ENCODE peak calls at places on chromosome 17, in five cellular contexts. D, L, N, P and K are unnamed samples.

GRCh38 chr17:17420561-17421269 is 56.1 kb upstream of the MED9 start:
- DNase-seq in D (no peak), L (no peak), N (no peak), P (no peak), K (no peak)

GRCh38 chr17:78644259-78644658 is 67.1 kb upstream of the DNAH17 start:
- DNase-seq in D (no peak), L (no peak), N (no peak), P (no peak), K (no peak)

GRCh38 chr17:35640977-35641526 is 53.9 kb downstream of the AP2B1 start:
- DNase-seq in D (no peak), L (no peak), N (no peak), P (no peak), K (no peak)

GRCh38 chr17:40481106-40481505 is 20.3 kb downstream of the TNS4 start:
- DNase-seq in D (no peak), L (no peak), N (no peak), P (no peak), K (no peak)

GRCh38 chr17:74199306-74200092 is 4.0 kb upstream of the RPL38 start:
- DNase-seq in D (peak), L (peak), N (no peak), P (peak), K (peak)

GRCh38 chr17:67520282-67520906 is 143.3 kb downstream of the PITPNC1 start:
- DNase-seq in D (no peak), L (no peak), N (no peak), P (no peak), K (no peak)

GRCh38 chr17:38460716-38461650 is 32.7 kb downstream of the ARHGAP23 start:
- DNase-seq in D (no peak), L (no peak), N (no peak), P (no peak), K (no peak)

GRCh38 chr17:48236681-48237134 is 129.1 kb downstream of the SNX11 start:
- DNase-seq in D (no peak), L (no peak), N (no peak), P (no peak), K (no peak)

GRCh38 chr17:43434902-43435319 is 36.1 kb downstream of the ARL4D start:
- DNase-seq in D (no peak), L (no peak), N (no peak), P (no peak), K (no peak)

GRCh38 chr17:51184124-51184523 is 17.9 kb downstream of the NME2 start:
- DNase-seq in D (no peak), L (no peak), N (no peak), P (no peak), K (no peak)

GRCh38 chr17:55294042-55294751 is 29.4 kb downstream of the HLF start:
- DNase-seq in D (no peak), L (no peak), N (no peak), P (no peak), K (no peak)

GRCh38 chr17:45087496-45087975 is 26.4 kb downstream of the NMT1 start:
- DNase-seq in D (no peak), L (no peak), N (no peak), P (no peak), K (no peak)

GRCh38 chr17:80384078-80384960 is 30.6 kb upstream of the ENDOV start:
- DNase-seq in D (no peak), L (no peak), N (no peak), P (no peak), K (no peak)

GRCh38 chr17:80822700-80823410 is 168.8 kb upstream of the CHMP6 start:
- DNase-seq in D (no peak), L (no peak), N (no peak), P (no peak), K (no peak)

GRCh38 chr17:77817953-77818352 is 140.6 kb upstream of the TNRC6C start:
- DNase-seq in D (no peak), L (no peak), N (no peak), P (no peak), K (no peak)

GRCh38 chr17:40534431-40535189 is 30.7 kb downstream of the CCR7 start:
- DNase-seq in D (peak), L (no peak), N (no peak), P (no peak), K (no peak)

GRCh38 chr17:82031303-82031884 is at the start of gene RAC3:
- DNase-seq in D (peak), L (peak), N (no peak), P (no peak), K (peak)

GRCh38 chr17:18033442-18034099 is 5.4 kb downstream of the ATPAF2 start:
- DNase-seq in D (peak), L (peak), N (peak), P (peak), K (peak)

GRCh38 chr17:7982171-7982570 is 20.2 kb upstream of the GUCY2D start:
- DNase-seq in D (no peak), L (no peak), N (no peak), P (no peak), K (no peak)

GRCh38 chr17:78779848-78780247 is 2.2 kb downstream of the CYTH1 start:
- DNase-seq in D (no peak), L (no peak), N (no peak), P (peak), K (no peak)

GRCh38 chr17:30956764-30957374 is 14.0 kb upstream of the RNF135 start:
- DNase-seq in D (peak), L (no peak), N (no peak), P (no peak), K (peak)

GRCh38 chr17:67051837-67052236 is 7.5 kb downstream of the CACNG1 start:
- DNase-seq in D (no peak), L (no peak), N (no peak), P (no peak), K (no peak)

GRCh38 chr17:9714801-9715200 is 69.5 kb downstream of the USP43 start:
- DNase-seq in D (no peak), L (no peak), N (no peak), P (no peak), K (no peak)

GRCh38 chr17:48225725-48226567 is 118.4 kb downstream of the SNX11 start:
- DNase-seq in D (no peak), L (no peak), N (no peak), P (no peak), K (no peak)

GRCh38 chr17:29572691-29573557 is 4.4 kb downstream of the TP53I13 start:
- DNase-seq in D (peak), L (no peak), N (no peak), P (no peak), K (no peak)

GRCh38 chr17:17511971-17512858 is 16.0 kb upstream of the RASD1 start:
- DNase-seq in D (no peak), L (no peak), N (peak), P (no peak), K (no peak)

GRCh38 chr17:52032454-52032853 is 126.1 kb downstream of the CA10 start:
- DNase-seq in D (no peak), L (no peak), N (no peak), P (no peak), K (no peak)

GRCh38 chr17:50501054-50501453 is 7.2 kb upstream of the MYCBPAP start:
- DNase-seq in D (peak), L (peak), N (no peak), P (no peak), K (no peak)

GRCh38 chr17:48568499-48569259 is 9.5 kb downstream of the HOXB4 start:
- DNase-seq in D (no peak), L (no peak), N (no peak), P (no peak), K (no peak)

GRCh38 chr17:19706791-19707727 is 9.3 kb downstream of the SLC47A2 start:
- DNase-seq in D (peak), L (no peak), N (no peak), P (no peak), K (no peak)

GRCh38 chr17:73030501-73030911 is 62.0 kb downstream of the SLC39A11 start:
- DNase-seq in D (no peak), L (no peak), N (no peak), P (no peak), K (peak)

GRCh38 chr17:79944251-79944812 is 91.3 kb downstream of the TBC1D16 start:
- DNase-seq in D (no peak), L (no peak), N (no peak), P (no peak), K (no peak)

GRCh38 chr17:35889818-35890773 is 9.9 kb upstream of the CCL5 start:
- DNase-seq in D (peak), L (no peak), N (no peak), P (no peak), K (peak)

GRCh38 chr17:65576939-65577338 is 15.5 kb upstream of the AXIN2 start:
- DNase-seq in D (no peak), L (no peak), N (no peak), P (no peak), K (no peak)

GRCh38 chr17:77645441-77646430 is 312.8 kb upstream of the TNRC6C start:
- DNase-seq in D (no peak), L (no peak), N (no peak), P (no peak), K (no peak)

GRCh38 chr17:57518587-57519118 is 226.4 kb downstream of the CCDC182 start:
- DNase-seq in D (peak), L (no peak), N (no peak), P (no peak), K (no peak)

GRCh38 chr17:39625198-39625769 is 1.5 kb upstream of the PPP1R1B start:
- DNase-seq in D (no peak), L (no peak), N (no peak), P (no peak), K (no peak)

GRCh38 chr17:42378597-42379594 is 9.3 kb downstream of the STAT3 start:
- DNase-seq in D (no peak), L (no peak), N (no peak), P (no peak), K (no peak)

GRCh38 chr17:6455321-6455705 is 11.1 kb downstream of the PIMREG start:
- DNase-seq in D (peak), L (no peak), N (no peak), P (no peak), K (no peak)

GRCh38 chr17:20989481-20989880 is 53.3 kb downstream of the USP22 start:
- DNase-seq in D (no peak), L (no peak), N (no peak), P (no peak), K (no peak)